ENCODE peak calls at places on chromosomes 3 and 15, in eight cellular contexts. S is neural progenitor cell; L is CD8-positive, alpha-beta T cell; M is Panc1; R is IMR-90; J is H9; F is uterus; Q is aorta. B is an unnamed sample.

GRCh38 chr3:52453496-52454234 is at the start of gene TNNC1:
- DNase-seq in S (peak), L (no peak), M (no peak), R (no peak), J (peak), F (no peak), Q (peak), B (no peak)

GRCh38 chr15:89305395-89305794 is 29.2 kb downstream of the POLG start:
- DNase-seq in S (no peak), L (no peak), M (no peak), R (no peak), J (no peak), F (no peak), Q (no peak), B (no peak)

GRCh38 chr3:189941679-189942078 is 179.0 kb downstream of the P3H2 start:
- DNase-seq in S (no peak), L (no peak), M (no peak), R (peak), J (no peak), F (no peak), Q (no peak), B (no peak)

GRCh38 chr15:75201609-75202250 is at the start of gene C15orf39:
- DNase-seq in S (peak), L (peak), M (no peak), R (peak), J (peak), F (peak), Q (peak), B (peak)

GRCh38 chr15:75204340-75205063 is 2.8 kb downstream of the C15orf39 start:
- DNase-seq in S (peak), L (peak), M (peak), R (peak), J (peak), F (peak), Q (peak), B (peak)

GRCh38 chr15:69807752-69808151 is 290.0 kb downstream of the TLE3 start:
- DNase-seq in S (no peak), L (no peak), M (no peak), R (peak), J (no peak), F (no peak), Q (peak), B (no peak)

GRCh38 chr15:59158701-59159034 is 48.0 kb upstream of the LDHAL6B start:
- DNase-seq in S (no peak), L (no peak), M (no peak), R (no peak), J (no peak), F (no peak), Q (no peak), B (no peak)

GRCh38 chr3:134036291-134036690 is 6.6 kb upstream of the SLCO2A1 start:
- DNase-seq in S (no peak), L (no peak), M (no peak), R (no peak), J (peak), F (no peak), Q (no peak), B (no peak)

GRCh38 chr15:60795471-60795870 is 316.5 kb upstream of the ICE2 start:
- DNase-seq in S (no peak), L (no peak), M (no peak), R (no peak), J (no peak), F (no peak), Q (no peak), B (no peak)

GRCh38 chr3:179464296-179465092 is 13.2 kb upstream of the GNB4 start:
- DNase-seq in S (peak), L (no peak), M (no peak), R (no peak), J (no peak), F (no peak), Q (no peak), B (no peak)
- H3K27ac ChIP-seq in S (no peak), L (no peak), M (no peak), R (no peak), J (no peak), F (no peak), Q (no peak), B (no peak)

GRCh38 chr3:174397848-174398247 is 461.3 kb upstream of the NAALADL2 start:
- DNase-seq in S (no peak), L (no peak), M (no peak), R (peak), J (no peak), F (no peak), Q (no peak), B (no peak)
- H3K27ac ChIP-seq in S (no peak), L (no peak), M (no peak), R (no peak), J (no peak), F (no peak), Q (no peak), B (no peak)

DNA sequence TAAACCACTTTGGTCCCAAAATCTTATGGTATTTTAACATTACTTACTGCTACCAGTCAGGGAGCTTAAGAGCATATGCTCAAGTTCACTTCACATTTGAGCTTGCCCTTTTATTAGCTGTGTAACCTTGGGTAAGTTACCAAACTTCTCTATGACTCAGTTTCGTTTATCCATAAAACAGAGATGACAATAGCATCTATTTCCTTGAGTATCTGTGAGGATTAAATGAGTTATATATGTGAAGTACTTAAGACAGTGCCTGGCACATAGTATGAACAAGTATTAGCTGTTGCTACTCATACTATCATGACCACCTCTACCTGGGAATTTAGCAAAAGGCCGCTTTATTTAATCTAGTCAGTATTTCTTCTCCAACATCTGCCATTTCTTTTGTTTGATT is 5.9 kb downstream of the ATOSA start:
- DNase-seq in S (no peak), L (no peak), M (no peak), R (peak), J (no peak), F (no peak), Q (no peak), B (no peak)
- H3K27ac ChIP-seq in S (no peak), L (no peak), M (no peak), R (no peak), J (no peak), F (no peak), Q (no peak), B (no peak)

DNA sequence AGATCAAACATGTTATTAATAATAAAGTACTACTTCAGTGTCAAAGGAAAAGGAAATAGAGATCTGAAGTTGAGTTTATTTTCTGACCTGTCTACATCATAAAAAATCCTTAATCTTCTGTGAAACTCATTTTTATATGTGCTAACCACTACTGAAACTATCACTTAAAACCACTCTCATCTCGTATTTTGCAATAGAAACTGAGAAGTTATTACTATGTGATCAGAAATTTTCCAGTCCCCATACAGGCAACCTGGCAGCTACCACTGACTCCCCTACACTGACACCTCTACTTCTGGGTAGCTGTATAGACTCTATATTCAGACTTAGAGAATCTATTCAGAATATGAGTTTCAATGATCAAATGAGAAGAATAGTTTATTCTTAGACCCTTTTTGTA is 8.3 kb downstream of the HDGFL3 start:
- DNase-seq in S (no peak), L (no peak), M (no peak), R (no peak), J (no peak), F (no peak), Q (no peak), B (no peak)
- H3K27ac ChIP-seq in S (no peak), L (no peak), M (no peak), R (no peak), J (no peak), F (no peak), Q (no peak), B (no peak)

DNA sequence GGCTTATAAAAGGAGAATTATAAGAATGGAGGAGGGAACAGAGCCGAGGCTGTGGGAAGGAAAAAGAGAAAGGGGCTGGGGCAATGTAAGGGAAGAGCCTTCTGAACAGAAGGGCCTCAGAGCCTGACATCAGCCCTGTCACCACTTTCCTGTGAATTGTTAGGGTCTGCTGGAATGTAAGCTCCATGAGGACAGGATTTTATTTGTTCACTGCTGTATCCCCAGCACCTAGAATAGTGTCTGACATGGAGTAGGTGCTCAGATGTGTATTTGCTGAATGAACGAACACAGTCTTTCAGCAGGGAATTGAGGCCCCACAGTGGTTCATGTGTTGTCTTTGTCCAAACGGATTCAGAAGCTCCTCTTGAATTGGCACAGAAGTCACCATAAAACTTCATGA is 251.5 kb downstream of the OPA1 start:
- DNase-seq in S (no peak), L (no peak), M (no peak), R (no peak), J (no peak), F (no peak), Q (no peak), B (no peak)
- H3K27ac ChIP-seq in S (no peak), L (no peak), M (no peak), R (no peak), J (no peak), F (no peak), Q (no peak), B (no peak)

GRCh38 chr3:11712646-11713045 is 68.9 kb upstream of the VGLL4 start:
- DNase-seq in S (no peak), L (no peak), M (no peak), R (no peak), J (no peak), F (no peak), Q (no peak), B (no peak)
- H3K27ac ChIP-seq in S (no peak), L (no peak), M (no peak), R (no peak), J (no peak), F (no peak), Q (no peak), B (no peak)

GRCh38 chr3:194757629-194758028 is 71.9 kb downstream of the FAM43A start:
- DNase-seq in S (no peak), L (no peak), M (no peak), R (no peak), J (no peak), F (peak), Q (no peak), B (no peak)

GRCh38 chr3:194758716-194759115 is 73.0 kb downstream of the FAM43A start:
- DNase-seq in S (no peak), L (no peak), M (no peak), R (no peak), J (no peak), F (no peak), Q (no peak), B (no peak)

GRCh38 chr3:194754091-194754490 is 68.4 kb downstream of the FAM43A start:
- DNase-seq in S (no peak), L (no peak), M (no peak), R (no peak), J (no peak), F (no peak), Q (no peak), B (no peak)

GRCh38 chr3:194755689-194756459 is 70.2 kb downstream of the FAM43A start:
- DNase-seq in S (no peak), L (no peak), M (no peak), R (no peak), J (no peak), F (no peak), Q (no peak), B (no peak)

DNA sequence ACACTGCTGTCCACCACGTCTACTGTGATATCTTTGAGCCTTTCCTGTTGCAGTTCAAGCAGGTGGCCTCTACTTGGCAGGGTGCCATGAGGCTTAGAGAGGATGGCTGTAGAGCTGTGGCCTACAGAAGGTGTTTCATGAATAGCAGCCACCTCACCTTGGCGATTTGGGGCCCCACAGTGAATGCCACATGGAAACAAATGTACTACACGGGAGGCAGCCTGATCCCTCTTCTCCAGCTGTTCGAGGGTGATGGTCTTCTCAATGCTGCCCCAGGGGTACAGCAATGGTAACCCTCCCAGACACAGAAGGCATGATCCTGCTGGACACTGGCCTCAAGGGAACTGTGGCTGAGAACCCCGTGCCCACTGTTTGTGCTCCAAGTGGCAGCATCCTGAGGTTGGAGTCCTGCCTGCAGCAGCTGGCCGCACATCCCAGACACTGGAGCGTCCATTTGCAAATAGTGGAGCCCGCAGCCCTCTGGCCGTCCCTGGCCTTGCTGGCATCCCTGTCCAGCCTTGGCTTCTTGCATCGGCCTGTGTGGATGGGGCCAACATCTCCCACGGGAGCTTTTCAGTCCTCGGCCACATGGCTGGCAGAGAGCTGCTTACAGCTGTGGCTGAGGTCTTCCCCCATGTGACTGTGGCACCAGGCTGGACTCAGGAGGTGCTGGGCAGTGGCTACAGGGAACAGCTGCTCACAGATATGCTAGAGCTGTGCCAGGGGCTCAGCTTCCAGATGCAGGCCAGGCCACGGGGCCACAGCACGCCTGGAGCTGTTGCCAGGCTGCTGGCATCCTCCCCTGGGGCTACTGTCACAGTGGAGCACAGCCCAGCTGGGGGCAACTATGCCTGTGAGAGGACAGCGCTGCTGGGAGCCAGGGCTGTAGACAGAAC is 71.0 kb downstream of the FAM43A start:
- DNase-seq in S (no peak), L (no peak), M (no peak), R (no peak), J (no peak), F (peak), Q (no peak), B (peak)
- H3K27ac ChIP-seq in S (no peak), L (no peak), M (no peak), R (no peak), J (no peak), F (peak), Q (no peak), B (peak)

GRCh38 chr15:36590838-36591237 is 11.4 kb downstream of the CDIN1 start:
- DNase-seq in S (no peak), L (no peak), M (no peak), R (peak), J (no peak), F (no peak), Q (no peak), B (no peak)

GRCh38 chr15:36595625-36596024 is 16.2 kb downstream of the CDIN1 start:
- DNase-seq in S (no peak), L (no peak), M (no peak), R (no peak), J (no peak), F (no peak), Q (no peak), B (no peak)

GRCh38 chr15:36591534-36592411 is 12.3 kb downstream of the CDIN1 start:
- DNase-seq in S (no peak), L (no peak), M (no peak), R (no peak), J (no peak), F (peak), Q (no peak), B (no peak)

GRCh38 chr15:36596915-36597314 is 17.5 kb downstream of the CDIN1 start:
- DNase-seq in S (no peak), L (no peak), M (no peak), R (no peak), J (no peak), F (no peak), Q (no peak), B (no peak)

DNA sequence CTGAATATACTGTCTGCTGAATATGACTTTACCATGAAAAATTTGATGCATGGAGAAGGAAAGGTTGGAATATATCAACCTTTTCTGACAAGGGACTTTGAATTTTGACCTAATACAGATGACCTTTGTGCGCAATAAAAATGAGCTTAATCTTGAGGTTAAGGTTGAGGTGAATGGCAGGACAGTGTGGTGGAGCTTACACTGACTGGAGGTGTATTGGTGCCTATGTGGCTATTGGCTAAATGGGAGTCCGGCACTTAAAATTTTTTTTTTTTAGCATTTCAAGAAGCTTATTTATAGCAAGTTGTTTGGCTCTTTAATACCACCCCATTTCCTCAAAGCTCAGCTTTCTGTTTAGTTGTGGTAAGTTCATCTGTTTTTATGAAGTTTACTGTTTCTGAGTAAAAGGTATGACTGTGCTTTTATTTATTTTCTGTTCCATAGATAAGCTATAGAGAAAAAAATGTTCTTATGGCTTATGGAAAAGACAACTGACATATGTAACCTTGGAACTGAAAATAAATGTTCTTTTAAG is 15.2 kb downstream of the CDIN1 start:
- DNase-seq in S (no peak), L (no peak), M (no peak), R (no peak), J (no peak), F (no peak), Q (no peak), B (no peak)
- H3K27ac ChIP-seq in S (no peak), L (no peak), M (no peak), R (no peak), J (no peak), F (no peak), Q (no peak), B (peak)

B was measured in caudate nucleus.